ENCODE peak calls at places on chromosomes 13 and 19, in four cellular contexts. X is neural progenitor cell, V is fibroblast of lung, E is K562. L is an unnamed sample. For H3K79me2 and H3K9me3, the result is how much of the 10 kb centered on the place peaks cover.

GRCh38 chr13:79404985-79405384 is 1.1 kb downstream of the RBM26 start:
- DNase-seq in X (no peak), V (no peak), E (no peak), L (no peak)

GRCh38 chr19:4695224-4695731 is 25.1 kb upstream of the MYDGF start:
- DNase-seq in X (no peak), V (no peak), E (no peak), L (no peak)

GRCh38 chr13:92390217-92390616 is 836.4 kb upstream of the GPC6 start:
- DNase-seq in X (no peak), V (peak), E (no peak), L (no peak)

GRCh38 chr19:45823182-45823581 is 8.1 kb upstream of the RSPH6A start:
- DNase-seq in X (no peak), V (no peak), E (no peak), L (no peak)

GRCh38 chr19:8113017-8113416 is 36.4 kb downstream of the FBN3 start:
- DNase-seq in X (no peak), V (no peak), E (no peak), L (peak)

GRCh38 chr19:16470911-16471811 is 609 bp downstream of the EPS15L1 start:
- DNase-seq in X (peak), V (peak), E (no peak), L (peak)

GRCh38 chr19:2608602-2608922 is 93.9 kb downstream of the GNG7 start:
- DNase-seq in X (no peak), V (no peak), E (no peak), L (no peak)

GRCh38 chr19:1768248-1768647 is 14.9 kb downstream of the ONECUT3 start:
- DNase-seq in X (peak), V (no peak), E (peak), L (no peak)

GRCh38 chr13:93496985-93497673 is 270.5 kb downstream of the GPC6 start:
- DNase-seq in X (peak), V (peak), E (no peak), L (no peak)

GRCh38 chr19:18208098-18208951 is 4.5 kb upstream of the RAB3A start:
- DNase-seq in X (peak), V (peak), E (peak), L (no peak)

GRCh38 chr13:35552172-35552844 is 75.8 kb upstream of the MAB21L1 start:
- DNase-seq in X (no peak), V (peak), E (no peak), L (no peak)

GRCh38 chr19:55069859-55070225 is 5.8 kb upstream of the EPS8L1 start:
- DNase-seq in X (no peak), V (no peak), E (no peak), L (no peak)

GRCh38 chr19:10226021-10226375 is 5.1 kb downstream of the S1PR2 start:
- DNase-seq in X (no peak), V (no peak), E (no peak), L (no peak)

GRCh38 chr19:42206871-42207755 is 10.4 kb downstream of the DEDD2 start:
- DNase-seq in X (no peak), V (no peak), E (peak), L (peak)

GRCh38 chr13:46405457-46405856 is 18.4 kb upstream of the RUBCNL start:
- DNase-seq in X (no peak), V (no peak), E (no peak), L (no peak)

GRCh38 chr13:102452831-102453230 is 51.0 kb upstream of the FGF14 start:
- DNase-seq in X (no peak), V (peak), E (no peak), L (no peak)

GRCh38 chr13:84672616-84673015 is 790.3 kb upstream of the SLITRK1 start:
- DNase-seq in X (no peak), V (no peak), E (no peak), L (no peak)

GRCh38 chr13:112741185-112741755 is 51.4 kb downstream of the ATP11A start:
- DNase-seq in X (no peak), V (no peak), E (no peak), L (no peak)

GRCh38 chr19:17220207-17220758 is 5.1 kb downstream of the USE1 start:
- DNase-seq in X (no peak), V (peak), E (peak), L (peak)

GRCh38 chr19:18424890-18425514 is 5.8 kb downstream of the SSBP4 start:
- DNase-seq in X (no peak), V (no peak), E (no peak), L (no peak)

GRCh38 chr13:103156346-103156998 is 90.3 kb upstream of the SLC10A2 start:
- DNase-seq in X (no peak), V (no peak), E (no peak), L (no peak)

GRCh38 chr13:66477816-66478215 is 752.3 kb downstream of the PCDH9 start:
- DNase-seq in X (no peak), V (no peak), E (no peak), L (no peak)

GRCh38 chr19:14091086-14091884 is 734 bp upstream of the SAMD1 start:
- DNase-seq in X (no peak), V (peak), E (peak), L (peak)

GRCh38 chr13:102846261-102847015 is 606 bp downstream of the ERCC5 start:
- DNase-seq in X (peak), V (peak), E (no peak), L (peak)

GRCh38 chr13:35917942-35918645 is 213.1 kb downstream of the DCLK1 start:
- DNase-seq in X (no peak), V (peak), E (no peak), L (no peak)

GRCh38 chr19:12847159-12848139 is 9.1 kb downstream of the MAST1 start:
- DNase-seq in X (peak), V (peak), E (peak), L (peak)

GRCh38 chr19:5669212-5669611 is 11.1 kb downstream of the MICOS13 start:
- DNase-seq in X (no peak), V (no peak), E (no peak), L (no peak)

GRCh38 chr19:7482584-7483439 is 6.0 kb downstream of the PEX11G start:
- DNase-seq in X (peak), V (peak), E (peak), L (peak)

GRCh38 chr19:28949027-28949426 is 263.9 kb downstream of the UQCRFS1 start:
- DNase-seq in X (no peak), V (no peak), E (no peak), L (no peak)

GRCh38 chr13:109744512-109745051 is 41.8 kb downstream of the IRS2 start:
- DNase-seq in X (no peak), V (peak), E (no peak), L (no peak)

GRCh38 chr13:90336507-90336906 is 1011.0 kb upstream of the MIR17HG start:
- DNase-seq in X (no peak), V (no peak), E (no peak), L (no peak)

GRCh38 chr19:43778651-43779050 is 2.1 kb downstream of the KCNN4 start:
- DNase-seq in X (no peak), V (no peak), E (no peak), L (no peak)

GRCh38 chr19:43780706-43781525 is at the start of gene KCNN4:
- DNase-seq in X (no peak), V (peak), E (peak), L (peak)

GRCh38 chr19:43779820-43780219 is 953 bp downstream of the KCNN4 start:
- DNase-seq in X (no peak), V (no peak), E (no peak), L (peak)

GRCh38 chr19:43777163-43777700 is 3.5 kb downstream of the KCNN4 start:
- DNase-seq in X (no peak), V (no peak), E (no peak), L (peak)

GRCh38 chr19:43779147-43779819 is 1.5 kb downstream of the KCNN4 start:
- DNase-seq in X (no peak), V (no peak), E (no peak), L (peak)
- H3K79me2 ChIP-seq in X (under half), V (under half), E (half or more), L (half or more)

GRCh38 chr19:22606212-22606553 is 27.9 kb upstream of the ZNF492 start:
- DNase-seq in X (no peak), V (no peak), E (no peak), L (no peak)
- H3K9me3 ChIP-seq in X (under half), V (under half), E (under half), L (under half)

GRCh38 chr13:77318741-77319140 is 8.2 kb downstream of the MYCBP2 start:
- DNase-seq in X (no peak), V (no peak), E (no peak), L (no peak)
- H3K79me2 ChIP-seq in X (half or more), V (half or more), E (half or more), L (half or more)

GRCh38 chr13:73440296-73440895 is 381.6 kb downstream of the KLF5 start:
- DNase-seq in X (peak), V (peak), E (no peak), L (no peak)
- H3K9me3 ChIP-seq in X (under half), V (under half), E (under half), L (under half)

GRCh38 chr19:53868091-53868891 is 608 bp downstream of the MYADM start:
- DNase-seq in X (peak), V (peak), E (peak), L (peak)
- H3K79me2 ChIP-seq in X (under half), V (under half), E (under half), L (under half)

DNA sequence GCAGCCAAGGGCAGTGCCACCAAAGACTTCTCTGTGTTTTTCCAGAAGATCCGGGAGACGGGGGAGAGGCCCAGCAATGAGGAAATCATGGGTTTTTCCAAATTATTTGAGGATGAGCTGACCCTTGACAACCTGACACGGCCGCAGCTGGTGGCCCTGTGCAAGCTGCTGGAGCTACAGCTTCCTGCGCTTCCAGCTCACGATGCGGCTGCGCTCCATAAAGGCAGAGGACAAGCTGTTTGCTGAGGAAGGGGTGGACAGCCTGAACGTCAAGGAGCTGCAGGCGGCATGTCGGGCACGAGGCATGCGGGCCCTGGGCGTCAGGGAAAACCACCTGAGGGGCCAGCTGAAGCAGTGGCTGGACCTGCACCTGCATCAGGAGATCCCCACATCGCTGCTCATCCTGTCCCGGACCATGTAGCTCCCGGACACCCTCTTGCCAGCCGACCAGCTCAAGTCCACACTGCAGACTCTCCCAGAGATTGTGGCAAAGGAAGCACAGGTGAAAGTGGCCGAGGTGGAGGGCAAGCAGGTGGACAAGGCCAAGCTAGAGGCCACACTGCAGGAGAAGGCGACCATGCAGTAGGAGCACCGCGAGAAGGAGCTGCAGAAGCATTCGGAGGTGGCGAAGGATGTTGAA is 11.7 kb downstream of the ZSCAN1 start:
- DNase-seq in X (no peak), V (no peak), E (no peak), L (no peak)
- H3K9me3 ChIP-seq in X (under half), V (under half), E (under half), L (under half)

L was measured in PC-9.